ENCODE peak calls at places on chromosomes 12 and 14, in seven cellular contexts. Y, U, D, M, Q, V and L are unnamed samples.

GRCh38 chr12:7642876-7643309 is 22.8 kb downstream of the APOBEC1 start:
- DNase-seq in Y (peak; percentile 1), V (no peak), M (no peak), U (no peak), D (no peak), Q (peak; percentile 59), L (no peak)

GRCh38 chr12:66726531-66726930 is 47.7 kb upstream of the GRIP1 start:
- DNase-seq in Y (no peak), V (no peak), U (no peak), M (no peak), D (no peak), Q (no peak), L (no peak)

GRCh38 chr12:53052419-53053222 is 2.8 kb downstream of the TNS2 start:
- DNase-seq in Q (no peak), M (peak; percentile 96), D (no peak), Y (peak; percentile 81), V (peak; percentile 96), U (no peak), L (peak; percentile 97)

GRCh38 chr12:120581998-120582397 is 796 bp upstream of the POP5 start:
- DNase-seq in U (no peak), D (no peak), V (no peak), Y (no peak), M (no peak), Q (no peak), L (no peak)

GRCh38 chr14:77260631-77261030 is 10.4 kb downstream of the NGB start:
- DNase-seq in V (no peak), Q (no peak), D (no peak), Y (no peak), M (no peak), U (no peak), L (no peak)

GRCh38 chr14:99578541-99579044 is 25.4 kb downstream of the CCDC85C start:
- DNase-seq in V (no peak), U (no peak), D (no peak), Q (no peak), M (peak; percentile 66), Y (no peak), L (no peak)

GRCh38 chr14:33742166-33742565 is 208.7 kb downstream of the EGLN3 start:
- DNase-seq in Y (peak; percentile 76), D (no peak), Q (no peak), M (no peak), U (no peak), V (no peak), L (no peak)

GRCh38 chr14:68084256-68084655 is 264.7 kb downstream of the RAD51B start:
- DNase-seq in U (no peak), M (no peak), Y (peak; percentile 23), V (no peak), D (no peak), Q (no peak), L (no peak)

GRCh38 chr12:46825526-46826414 is at the start of gene SLC38A4:
- DNase-seq in Q (no peak), U (no peak), M (no peak), V (no peak), D (peak; percentile 82), Y (peak; percentile 36), L (peak; percentile 39)

GRCh38 chr14:29310757-29311156 is 544.2 kb downstream of the FOXG1 start:
- DNase-seq in D (no peak), V (no peak), Y (peak; percentile 86), U (no peak), M (no peak), Q (no peak), L (no peak)

GRCh38 chr12:119649202-119649808 is 18.6 kb upstream of the PRKAB1 start:
- DNase-seq in D (no peak), U (no peak), Q (peak; percentile 11), Y (no peak), V (no peak), M (no peak), L (no peak)

GRCh38 chr12:121536058-121536928 is 44.5 kb downstream of the KDM2B start:
- DNase-seq in D (peak; percentile 88), M (peak; percentile 85), Y (peak; percentile 83), Q (peak; percentile 91), V (peak; percentile 95), U (peak; percentile 96), L (peak; percentile 91)

GRCh38 chr12:97046901-97047300 is 139.8 kb downstream of the NEDD1 start:
- DNase-seq in D (no peak), Y (no peak), U (no peak), M (no peak), V (no peak), Q (no peak), L (no peak)

GRCh38 chr12:5083955-5084849 is 40.5 kb downstream of the KCNA5 start:
- DNase-seq in Q (peak; percentile 43), D (no peak), U (no peak), M (no peak), Y (peak; percentile 83), V (no peak), L (no peak)

GRCh38 chr12:52200086-52200782 is 8.4 kb upstream of the KRT80 start:
- DNase-seq in Q (no peak), V (no peak), D (no peak), Y (no peak), M (no peak), U (no peak), L (no peak)

GRCh38 chr14:99899578-99900178 is 106.5 kb downstream of the EML1 start:
- DNase-seq in Q (peak; percentile 31), D (no peak), M (no peak), U (no peak), V (no peak), Y (peak; percentile 13), L (no peak)

GRCh38 chr12:80033457-80033856 is 65.9 kb upstream of the OTOGL start:
- DNase-seq in V (no peak), Q (no peak), M (no peak), U (no peak), Y (peak; percentile 90), D (no peak), L (no peak)
- H3K36me3 ChIP-seq in V (no peaks in the 10 kb centered on the region), Q (no peaks in the 10 kb centered on the region), M (no peaks in the 10 kb centered on the region), U (no peaks in the 10 kb centered on the region), Y (no peaks in the 10 kb centered on the region), D (no peaks in the 10 kb centered on the region), L (no peaks in the 10 kb centered on the region)

GRCh38 chr14:50677527-50678063 is 9.5 kb upstream of the SAV1 start:
- DNase-seq in Q (no peak), D (no peak), M (no peak), Y (peak; percentile 78), V (no peak), U (no peak), L (no peak)

GRCh38 chr14:50679674-50680073 is 11.6 kb upstream of the SAV1 start:
- DNase-seq in Q (no peak), M (no peak), D (no peak), U (no peak), Y (no peak), V (no peak), L (no peak)

GRCh38 chr14:50678163-50678562 is 10.1 kb upstream of the SAV1 start:
- DNase-seq in D (no peak), Y (no peak), V (no peak), U (no peak), Q (no peak), M (no peak), L (no peak)

GRCh38 chr14:50675597-50675996 is 7.5 kb upstream of the SAV1 start:
- DNase-seq in V (no peak), Y (peak; percentile 52), Q (no peak), M (no peak), U (no peak), D (no peak), L (no peak)

GRCh38 chr14:50676814-50677516 is 8.9 kb upstream of the SAV1 start:
- DNase-seq in V (no peak), M (no peak), Y (no peak), D (no peak), Q (no peak), U (no peak), L (no peak)
- H3K4me1 ChIP-seq in V (peaks cover 22% of the 10 kb centered on the region), M (no peaks in the 10 kb centered on the region), Y (peaks cover 23% of the 10 kb centered on the region), D (peaks cover 9% of the 10 kb centered on the region), Q (no peaks in the 10 kb centered on the region), U (peaks cover 19% of the 10 kb centered on the region), L (no peaks in the 10 kb centered on the region)

DNA sequence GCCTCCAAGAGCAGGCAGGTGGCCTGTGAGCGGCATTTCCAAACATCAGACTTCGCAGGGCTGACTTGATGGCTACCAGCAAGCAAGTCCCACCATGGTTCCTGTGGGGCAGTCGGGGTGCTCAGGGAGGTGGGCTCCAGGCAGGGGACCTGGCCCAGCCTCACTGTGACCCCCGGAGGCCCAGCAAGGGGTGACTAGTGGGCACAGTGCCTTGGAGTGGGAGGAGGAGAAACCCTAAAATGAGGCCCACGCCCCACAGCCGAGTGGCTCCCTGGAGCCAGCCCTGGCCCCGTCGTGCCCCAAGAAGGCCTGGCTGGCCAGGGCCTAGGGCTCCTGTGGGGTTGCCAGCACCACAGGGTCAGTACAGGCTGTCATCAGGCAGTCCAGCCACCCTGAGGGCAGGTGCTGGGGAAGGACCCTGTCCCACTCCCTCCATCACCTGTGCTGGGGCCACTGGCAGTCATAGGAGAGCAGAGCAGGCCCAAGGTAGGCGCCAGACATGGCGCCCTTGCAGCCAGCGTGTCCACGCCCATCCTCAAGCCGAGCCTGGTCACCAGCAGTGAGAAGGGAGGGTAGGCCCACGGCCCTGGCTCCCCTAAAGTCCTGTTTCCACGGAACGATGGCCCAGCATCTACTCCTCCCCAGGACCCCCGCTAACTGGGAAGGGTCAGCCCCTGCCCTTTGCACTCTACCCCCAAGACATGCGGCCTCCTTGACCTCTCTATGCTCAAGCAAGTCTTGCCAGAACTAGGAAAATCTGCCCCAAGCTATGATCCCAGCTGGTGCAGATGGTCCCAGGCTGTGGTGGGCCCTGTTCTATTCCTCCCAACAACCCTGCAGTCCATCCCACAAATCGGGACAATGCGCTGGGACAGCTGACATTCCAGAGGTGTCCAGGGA is 144.2 kb upstream of the C14orf180 start:
- DNase-seq in V (no peak), M (no peak), U (peak; percentile 71), Q (no peak), Y (no peak), D (peak; percentile 60), L (no peak)
- H3K27ac ChIP-seq in V (no peak overlapping the region), M (no peak overlapping the region), U (peak overlapping the region; percentile 73), Q (no peak overlapping the region), Y (no peak overlapping the region), D (peak overlapping the region; percentile 79), L (no peak overlapping the region)

GRCh38 chr12:109074866-109075265 is 18.4 kb downstream of the ALKBH2 start:
- DNase-seq in Q (no peak), M (no peak), D (no peak), Y (no peak), U (no peak), V (no peak), L (no peak)
- H3K36me3 ChIP-seq in Q (peaks cover 37% of the 10 kb centered on the region), M (no peaks in the 10 kb centered on the region), D (peaks cover 23% of the 10 kb centered on the region), Y (no peaks in the 10 kb centered on the region), U (peaks cover 51% of the 10 kb centered on the region), V (peaks cover 71% of the 10 kb centered on the region), L (peaks cover 6% of the 10 kb centered on the region)

DNA sequence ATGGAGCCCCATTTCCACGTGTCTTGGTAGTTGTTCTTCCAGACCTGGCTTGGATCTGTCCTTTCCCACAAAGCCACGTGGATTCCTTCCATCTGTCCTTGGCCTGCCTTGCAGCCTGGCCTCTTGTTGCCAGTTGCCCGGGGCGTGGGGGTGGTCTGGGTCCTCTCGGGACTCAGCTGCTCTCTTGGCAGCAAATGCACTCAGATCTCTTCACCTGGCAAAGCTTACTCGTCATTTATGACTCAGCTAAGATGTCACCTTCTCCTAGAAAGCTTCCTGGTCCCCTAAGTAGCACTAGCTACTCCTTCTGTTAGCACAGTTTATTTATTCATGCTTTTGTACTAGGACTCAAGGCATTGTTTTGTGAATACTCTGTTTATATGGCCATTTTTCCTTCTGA is 13.6 kb downstream of the PLEKHG3 start:
- DNase-seq in Q (no peak), M (peak; percentile 60), D (peak; percentile 28), U (no peak), V (no peak), Y (peak; percentile 41), L (peak; percentile 33)
- H3K4me1 ChIP-seq in Q (peaks cover 23% of the 10 kb centered on the region), M (peaks cover 44% of the 10 kb centered on the region), D (peaks cover 62% of the 10 kb centered on the region), U (peaks cover 89% of the 10 kb centered on the region), V (peaks cover 88% of the 10 kb centered on the region), Y (peaks cover 21% of the 10 kb centered on the region), L (peaks cover 24% of the 10 kb centered on the region)